ENCODE peak calls at places on chromosomes 1 and 21, in six cellular contexts. One of them, this sample, is unnamed.

GRCh38 chr1:92850019-92850418 is 18.2 kb downstream of the RPL5 start:
- DNase-seq in neuronal stem cell: no peak
- DNase-seq in activated CD4-positive, alpha-beta T cell treated with anti-CD3 and anti-CD28 coated beads for 36 hours: no peak
- DNase-seq in right lobe of liver: no peak
- DNase-seq in left cardiac atrium: no peak
- DNase-seq in AG10803: no peak
- DNase-seq in this sample: no peak

GRCh38 chr1:94125551-94126514 is 4.9 kb upstream of the ABCA4 start:
- DNase-seq in neuronal stem cell: no peak
- DNase-seq in activated CD4-positive, alpha-beta T cell treated with anti-CD3 and anti-CD28 coated beads for 36 hours: no peak
- DNase-seq in right lobe of liver: no peak
- DNase-seq in left cardiac atrium: no peak
- DNase-seq in AG10803: no peak
- DNase-seq in this sample: no peak

GRCh38 chr1:162977944-162978568 is 91.1 kb upstream of the RGS4 start:
- DNase-seq in neuronal stem cell: no peak
- DNase-seq in activated CD4-positive, alpha-beta T cell treated with anti-CD3 and anti-CD28 coated beads for 36 hours: no peak
- DNase-seq in right lobe of liver: no peak
- DNase-seq in left cardiac atrium: no peak
- DNase-seq in AG10803: peak; percentile 84
- DNase-seq in this sample: no peak

GRCh38 chr1:172530000-172530399 is 3.0 kb upstream of the SUCO start:
- DNase-seq in neuronal stem cell: no peak
- DNase-seq in activated CD4-positive, alpha-beta T cell treated with anti-CD3 and anti-CD28 coated beads for 36 hours: no peak
- DNase-seq in right lobe of liver: no peak
- DNase-seq in left cardiac atrium: no peak
- DNase-seq in AG10803: no peak
- DNase-seq in this sample: no peak

GRCh38 chr1:17244826-17245740 is 3.8 kb upstream of the PADI3 start:
- DNase-seq in neuronal stem cell: no peak
- DNase-seq in activated CD4-positive, alpha-beta T cell treated with anti-CD3 and anti-CD28 coated beads for 36 hours: no peak
- DNase-seq in right lobe of liver: peak; percentile 43
- DNase-seq in left cardiac atrium: no peak
- DNase-seq in AG10803: no peak
- DNase-seq in this sample: no peak

GRCh38 chr21:32562915-32563314 is 22.4 kb downstream of the TCP10L start:
- DNase-seq in neuronal stem cell: no peak
- DNase-seq in activated CD4-positive, alpha-beta T cell treated with anti-CD3 and anti-CD28 coated beads for 36 hours: no peak
- DNase-seq in right lobe of liver: no peak
- DNase-seq in left cardiac atrium: no peak
- DNase-seq in AG10803: no peak
- DNase-seq in this sample: no peak

GRCh38 chr1:113170519-113170918 is 97.5 kb downstream of the LRIG2 start:
- DNase-seq in neuronal stem cell: no peak
- DNase-seq in activated CD4-positive, alpha-beta T cell treated with anti-CD3 and anti-CD28 coated beads for 36 hours: no peak
- DNase-seq in right lobe of liver: no peak
- DNase-seq in left cardiac atrium: no peak
- DNase-seq in AG10803: no peak
- DNase-seq in this sample: no peak

GRCh38 chr21:39079617-39080016 is 103.6 kb downstream of the PSMG1 start:
- DNase-seq in neuronal stem cell: no peak
- DNase-seq in activated CD4-positive, alpha-beta T cell treated with anti-CD3 and anti-CD28 coated beads for 36 hours: no peak
- DNase-seq in right lobe of liver: peak; percentile 78
- DNase-seq in left cardiac atrium: peak; percentile 77
- DNase-seq in AG10803: no peak
- DNase-seq in this sample: peak; percentile 96

GRCh38 chr1:173300249-173301044 is 93.3 kb upstream of the TNFSF4 start:
- DNase-seq in neuronal stem cell: no peak
- DNase-seq in activated CD4-positive, alpha-beta T cell treated with anti-CD3 and anti-CD28 coated beads for 36 hours: no peak
- DNase-seq in right lobe of liver: no peak
- DNase-seq in left cardiac atrium: no peak
- DNase-seq in AG10803: no peak
- DNase-seq in this sample: no peak

GRCh38 chr1:26696191-26696644 is 403 bp downstream of the ARID1A start:
- DNase-seq in neuronal stem cell: no peak
- DNase-seq in activated CD4-positive, alpha-beta T cell treated with anti-CD3 and anti-CD28 coated beads for 36 hours: no peak
- DNase-seq in right lobe of liver: peak; percentile 47
- DNase-seq in left cardiac atrium: peak; percentile 35
- DNase-seq in AG10803: no peak
- DNase-seq in this sample: peak; percentile 62

GRCh38 chr1:247112479-247112781 is 8.3 kb upstream of the ZNF669 start:
- DNase-seq in neuronal stem cell: no peak
- DNase-seq in activated CD4-positive, alpha-beta T cell treated with anti-CD3 and anti-CD28 coated beads for 36 hours: no peak
- DNase-seq in right lobe of liver: no peak
- DNase-seq in left cardiac atrium: no peak
- DNase-seq in AG10803: no peak
- DNase-seq in this sample: no peak

GRCh38 chr1:108114026-108114599 is 86.0 kb downstream of the SLC25A24 start:
- DNase-seq in neuronal stem cell: no peak
- DNase-seq in activated CD4-positive, alpha-beta T cell treated with anti-CD3 and anti-CD28 coated beads for 36 hours: no peak
- DNase-seq in right lobe of liver: no peak
- DNase-seq in left cardiac atrium: no peak
- DNase-seq in AG10803: no peak
- DNase-seq in this sample: no peak

GRCh38 chr1:113388621-113389355 is 1.5 kb upstream of the MAGI3 start:
- DNase-seq in neuronal stem cell: no peak
- DNase-seq in activated CD4-positive, alpha-beta T cell treated with anti-CD3 and anti-CD28 coated beads for 36 hours: peak; percentile 13
- DNase-seq in right lobe of liver: peak; percentile 43
- DNase-seq in left cardiac atrium: peak; percentile 26
- DNase-seq in AG10803: peak; percentile 9
- DNase-seq in this sample: no peak

GRCh38 chr1:93255222-93256079 is 74.9 kb downstream of the CCDC18 start:
- DNase-seq in neuronal stem cell: no peak
- DNase-seq in activated CD4-positive, alpha-beta T cell treated with anti-CD3 and anti-CD28 coated beads for 36 hours: no peak
- DNase-seq in right lobe of liver: no peak
- DNase-seq in left cardiac atrium: no peak
- DNase-seq in AG10803: peak; percentile 72
- DNase-seq in this sample: no peak

GRCh38 chr1:206971029-206971655 is 882 bp upstream of the FCAMR start:
- DNase-seq in neuronal stem cell: no peak
- DNase-seq in activated CD4-positive, alpha-beta T cell treated with anti-CD3 and anti-CD28 coated beads for 36 hours: no peak
- DNase-seq in right lobe of liver: no peak
- DNase-seq in left cardiac atrium: no peak
- DNase-seq in AG10803: no peak
- DNase-seq in this sample: no peak

GRCh38 chr1:246510147-246511030 is 3.3 kb upstream of the SMYD3 start:
- DNase-seq in neuronal stem cell: no peak
- DNase-seq in activated CD4-positive, alpha-beta T cell treated with anti-CD3 and anti-CD28 coated beads for 36 hours: no peak
- DNase-seq in right lobe of liver: no peak
- DNase-seq in left cardiac atrium: no peak
- DNase-seq in AG10803: no peak
- DNase-seq in this sample: no peak

This sample was measured in lower lobe of right lung.